ENCODE peak calls at places on chromosomes 4 and X, in seven cellular contexts. N is GM12878, K is HCT116, P is K562, H is SK-N-SH, D is HepG2, S is H1. R is an unnamed sample.

GRCh38 chrX:23811135-23811781 is 28.3 kb downstream of the SAT1 start:
- DNase-seq in N (no peak), K (no peak), P (no peak), H (no peak), D (no peak), S (no peak), R (no peak)

GRCh38 chr4:140003851-140004579 is 150.0 kb downstream of the MAML3 start:
- DNase-seq in N (no peak), K (no peak), P (no peak), H (peak; percentile 16), D (no peak), S (no peak), R (no peak)

GRCh38 chr4:24655971-24656370 is 71.6 kb upstream of the DHX15 start:
- DNase-seq in N (no peak), K (no peak), P (no peak), H (no peak), D (no peak), S (no peak), R (no peak)

GRCh38 chr4:150682126-150682525 is 100.2 kb downstream of the MAB21L2 start:
- DNase-seq in N (no peak), K (no peak), P (no peak), H (no peak), D (no peak), S (no peak), R (no peak)

GRCh38 chr4:126038492-126039236 is 723.9 kb downstream of the FAT4 start:
- DNase-seq in N (no peak), K (no peak), P (no peak), H (no peak), D (no peak), S (no peak), R (no peak)

GRCh38 chr4:72564789-72565188 is 4.2 kb downstream of the ADAMTS3 start:
- DNase-seq in N (no peak), K (no peak), P (no peak), H (no peak), D (no peak), S (no peak), R (no peak)

GRCh38 chr4:10808591-10808990 is 124.0 kb upstream of the CLNK start:
- DNase-seq in N (no peak), K (no peak), P (no peak), H (no peak), D (no peak), S (no peak), R (no peak)

GRCh38 chr4:25536577-25537325 is 118.9 kb upstream of the SLC34A2 start:
- DNase-seq in N (no peak), K (no peak), P (no peak), H (no peak), D (no peak), S (no peak), R (no peak)

GRCh38 chr4:94649381-94650128 is 108.2 kb upstream of the BMPR1B start:
- DNase-seq in N (no peak), K (no peak), P (no peak), H (no peak), D (no peak), S (no peak), R (no peak)

GRCh38 chr4:6873291-6873690 is 36.3 kb upstream of the TBC1D14 start:
- DNase-seq in N (no peak), K (no peak), P (no peak), H (no peak), D (no peak), S (no peak), R (peak; percentile 37)

GRCh38 chr4:185282968-185283367 is 73.6 kb downstream of the SNX25 start:
- DNase-seq in N (no peak), K (no peak), P (peak; percentile 18), H (no peak), D (no peak), S (no peak), R (no peak)

GRCh38 chrX:41449615-41450014 is 2.5 kb downstream of the NYX start:
- DNase-seq in N (no peak), K (no peak), P (no peak), H (no peak), D (no peak), S (no peak), R (no peak)

GRCh38 chrX:50700921-50701320 is 113.1 kb downstream of the SHROOM4 start:
- DNase-seq in N (no peak), K (no peak), P (no peak), H (no peak), D (no peak), S (no peak), R (no peak)

GRCh38 chr4:111434581-111434980 is 710.7 kb upstream of the FAM241A start:
- DNase-seq in N (no peak), K (no peak), P (no peak), H (no peak), D (no peak), S (no peak), R (no peak)

GRCh38 chr4:78569291-78569821 is 17.8 kb downstream of the ANXA3 start:
- DNase-seq in N (no peak), K (peak; percentile 87), P (no peak), H (no peak), D (peak; percentile 31), S (no peak), R (no peak)

GRCh38 chr4:100828986-100829685 is 311.3 kb upstream of the EMCN start:
- DNase-seq in N (no peak), K (no peak), P (no peak), H (no peak), D (no peak), S (no peak), R (no peak)

GRCh38 chr4:122661661-122662160 is 40.8 kb upstream of the IL21 start:
- DNase-seq in N (no peak), K (no peak), P (peak; percentile 27), H (no peak), D (no peak), S (no peak), R (no peak)

GRCh38 chrX:276588-277171 is 4.5 kb upstream of the PLCXD1 start:
- DNase-seq in N (no peak), K (no peak), P (peak; percentile 27), H (peak; percentile 62), D (no peak), S (no peak), R (peak; percentile 70)

GRCh38 chr4:10075158-10075863 is 41.3 kb downstream of the WDR1 start:
- DNase-seq in N (no peak), K (no peak), P (no peak), H (no peak), D (no peak), S (no peak), R (no peak)

GRCh38 chrX:78652971-78653822 is 5.9 kb downstream of the RTL3 start:
- DNase-seq in N (no peak), K (no peak), P (no peak), H (no peak), D (peak; percentile 73), S (no peak), R (no peak)

GRCh38 chrX:115940888-115941332 is 229.6 kb upstream of the AGTR2 start:
- DNase-seq in N (peak; percentile 43), K (no peak), P (peak; percentile 32), H (peak; percentile 78), D (peak; percentile 83), S (peak; percentile 17), R (peak; percentile 81)

GRCh38 chrX:112147206-112147605 is 64.6 kb upstream of the TRPC5 start:
- DNase-seq in N (no peak), K (no peak), P (peak; percentile 8), H (peak; percentile 26), D (no peak), S (no peak), R (peak; percentile 0)

GRCh38 chr4:83208776-83209365 is 75.7 kb downstream of the COQ2 start:
- DNase-seq in N (no peak), K (no peak), P (no peak), H (no peak), D (no peak), S (no peak), R (peak; percentile 57)

DNA sequence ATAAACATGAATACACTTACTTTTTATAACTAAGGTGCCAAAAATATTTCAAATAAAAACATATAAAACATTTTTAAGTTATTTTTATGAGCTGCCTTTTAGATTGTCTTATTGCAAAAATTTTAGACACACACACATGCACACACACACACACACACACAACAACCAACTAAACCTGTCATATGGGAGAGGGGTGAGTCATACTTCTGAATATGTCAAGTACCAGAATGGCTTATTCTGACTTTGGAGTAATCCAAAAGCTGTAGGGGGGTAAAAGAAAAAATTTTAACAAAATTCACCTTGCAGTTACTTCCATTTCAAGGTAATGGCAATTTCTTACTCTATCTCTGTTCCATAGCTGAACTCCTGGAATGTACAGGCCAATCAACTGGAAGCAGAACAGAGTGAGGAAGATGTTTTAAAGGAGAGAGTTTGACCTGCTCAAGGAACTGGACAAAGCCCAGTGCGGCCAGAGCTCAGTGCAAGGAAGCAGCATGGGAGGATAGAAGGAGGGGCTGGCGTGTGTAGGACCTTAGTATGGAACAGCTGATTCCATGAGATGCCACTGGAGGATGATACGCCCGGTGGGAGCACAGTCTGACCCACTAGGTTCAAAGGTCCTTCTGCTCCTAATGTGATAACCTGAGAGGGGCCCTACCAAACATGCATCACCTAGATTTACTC is 81.7 kb downstream of the USP46 start:
- DNase-seq in N (no peak), K (no peak), P (no peak), H (no peak), D (no peak), S (no peak), R (no peak)
- TF ChIP-seq JUND in N (no peak), K (no peak), P (no peak), H (no peak), D (no peak), S (no peak), R (no peak)

DNA sequence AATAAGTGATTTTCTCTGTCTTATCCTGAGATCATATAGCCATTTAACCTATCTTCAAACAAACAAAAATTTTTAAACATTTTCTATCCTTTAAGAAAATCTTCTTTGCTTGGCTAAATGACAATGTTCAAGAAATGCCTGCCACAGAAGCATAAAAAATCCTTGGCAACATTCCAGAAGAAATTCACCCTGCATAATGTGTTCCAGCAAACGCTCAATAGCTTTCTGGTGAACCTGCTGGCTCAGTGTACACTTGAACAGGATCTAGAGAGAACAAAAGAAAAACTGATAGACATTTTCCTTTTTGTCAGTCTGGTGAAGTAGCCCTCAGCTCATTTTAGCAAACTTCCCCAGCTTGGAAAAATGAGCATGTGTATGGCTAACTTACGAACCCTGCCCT is 51.0 kb upstream of the KLF3 start:
- DNase-seq in N (no peak), K (no peak), P (no peak), H (no peak), D (no peak), S (no peak), R (peak; percentile 28)
- TF ChIP-seq JUND in N (no peak), K (no peak), P (no peak), H (no peak), D (no peak), S (no peak), R (no peak)

DNA sequence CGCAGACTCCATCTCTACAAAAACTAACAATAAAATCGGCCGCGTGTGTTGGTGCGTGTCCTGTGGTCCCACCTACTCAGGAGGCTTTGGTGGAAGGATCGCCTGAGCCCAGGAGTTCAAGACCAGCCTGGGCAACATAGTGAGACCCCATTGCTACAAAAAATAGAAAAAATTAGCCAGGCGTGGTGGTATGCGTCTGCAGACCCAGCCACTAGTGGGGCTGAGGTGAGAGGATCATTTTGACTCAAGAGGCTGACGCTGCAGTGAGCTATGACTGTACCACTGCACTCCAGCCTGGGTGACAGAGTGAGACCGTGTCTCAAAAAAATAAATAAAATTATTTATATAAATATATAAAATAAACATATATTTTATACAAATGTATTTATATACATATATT is 22.3 kb downstream of the ASMTL start:
- DNase-seq in N (no peak), K (no peak), P (no peak), H (no peak), D (no peak), S (no peak), R (no peak)
- TF ChIP-seq JUND in N (no peak), K (no peak), P (no peak), H (no peak), D (no peak), S (no peak), R (no peak)

GRCh38 chr4:136812100-136812880 is 720.0 kb downstream of the PCDH18 start:
- DNase-seq in N (no peak), K (no peak), P (no peak), H (no peak), D (no peak), S (no peak), R (no peak)
- TF ChIP-seq JUND in N (no peak), K (no peak), P (no peak), H (no peak), D (no peak), S (no peak), R (no peak)